ENCODE peak calls at places on chromosomes 12 and 14, in seven cellular contexts. C, M, R, Z, K, L and V are unnamed samples.

GRCh38 chr12:52193991-52194390 is 2.2 kb upstream of the KRT80 start:
- DNase-seq in Z (no peak), M (no peak), R (no peak), L (no peak), C (no peak), K (no peak), V (no peak)

GRCh38 chr12:60100150-60100549 is 504.3 kb downstream of the SLC16A7 start:
- DNase-seq in M (no peak), C (no peak), R (no peak), K (no peak), L (no peak), Z (no peak), V (no peak)

GRCh38 chr14:22509751-22510300 is 79.2 kb downstream of the DAD1 start:
- DNase-seq in L (no peak), K (no peak), M (no peak), R (no peak), C (no peak), Z (no peak), V (no peak)

GRCh38 chr12:131962069-131962468 is 12.3 kb downstream of the EP400 start:
- DNase-seq in C (no peak), R (no peak), M (no peak), Z (no peak), K (no peak), L (no peak), V (no peak)

GRCh38 chr12:53499261-53500118 is at the start of gene MAP3K12:
- DNase-seq in Z (peak), C (peak), M (no peak), L (peak), K (peak), R (peak), V (peak)

GRCh38 chr14:20440882-20441281 is 4.9 kb upstream of the KLHL33 start:
- DNase-seq in K (no peak), Z (no peak), M (no peak), L (no peak), R (no peak), C (no peak), V (no peak)

GRCh38 chr14:68274722-68275121 is 455.1 kb downstream of the RAD51B start:
- DNase-seq in C (no peak), Z (no peak), L (no peak), M (no peak), K (no peak), R (no peak), V (no peak)

GRCh38 chr14:76760331-76761197 is 704 bp upstream of the VASH1 start:
- DNase-seq in Z (no peak), M (no peak), K (no peak), R (peak), L (no peak), C (peak), V (no peak)

GRCh38 chr12:120718055-120718454 is 7.6 kb upstream of the ACADS start:
- DNase-seq in M (no peak), Z (no peak), R (no peak), C (no peak), L (no peak), K (no peak), V (no peak)

GRCh38 chr14:91927216-91927615 is 20.3 kb downstream of the FBLN5 start:
- DNase-seq in R (no peak), Z (no peak), K (no peak), L (no peak), C (no peak), M (no peak), V (no peak)

GRCh38 chr14:88765130-88765529 is 27.6 kb downstream of the EML5 start:
- DNase-seq in M (no peak), Z (peak), C (no peak), L (no peak), R (no peak), K (no peak), V (no peak)

GRCh38 chr14:81313775-81314429 is 86.2 kb downstream of the STON2 start:
- DNase-seq in M (no peak), K (no peak), Z (peak), C (no peak), L (no peak), R (no peak), V (no peak)

GRCh38 chr12:48934312-48934706 is 9.0 kb upstream of the FKBP11 start:
- DNase-seq in M (no peak), L (no peak), K (no peak), C (peak), R (no peak), Z (no peak), V (no peak)
- TF ChIP-seq CTCF in M (peak), L (peak), K (no peak), C (peak), R (no peak), Z (peak), V (no peak)

GRCh38 chr12:29518407-29518806 is 20.9 kb upstream of the OVCH1 start:
- DNase-seq in L (no peak), R (no peak), K (no peak), Z (no peak), M (no peak), C (no peak), V (no peak)
- TF ChIP-seq CTCF in L (no peak), R (no peak), K (no peak), Z (no peak), M (no peak), C (no peak), V (no peak)

GRCh38 chr14:103072595-103073366 is 11.2 kb upstream of the LBHD2 start:
- DNase-seq in C (no peak), Z (peak), L (no peak), R (peak), M (no peak), K (no peak), V (no peak)
- TF ChIP-seq CTCF in C (no peak), Z (no peak), L (no peak), R (no peak), M (peak), K (no peak), V (no peak)

DNA sequence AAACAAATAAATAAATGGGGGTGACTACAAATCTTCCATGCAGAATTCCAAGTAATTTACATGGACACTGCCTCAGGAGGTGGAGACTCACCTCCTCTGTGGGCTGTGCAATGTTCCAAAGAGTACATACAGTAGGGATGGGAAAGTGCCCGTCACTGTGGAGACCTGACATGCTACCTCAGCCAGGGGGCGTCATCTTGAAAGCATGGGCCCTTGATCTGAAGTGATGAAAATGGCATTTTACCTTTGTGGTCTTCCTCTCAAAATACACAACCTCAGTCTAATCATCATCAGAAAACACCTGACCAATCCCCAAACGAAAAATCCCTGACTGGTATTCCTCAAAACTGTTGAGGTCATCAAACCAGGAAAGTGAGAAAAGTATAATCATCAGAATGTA is 48.4 kb downstream of the ANAPC7 start:
- DNase-seq in L (no peak), K (no peak), C (peak), Z (peak), M (peak), R (no peak), V (peak)
- TF ChIP-seq CTCF in L (peak), K (no peak), C (peak), Z (peak), M (peak), R (no peak), V (peak)

DNA sequence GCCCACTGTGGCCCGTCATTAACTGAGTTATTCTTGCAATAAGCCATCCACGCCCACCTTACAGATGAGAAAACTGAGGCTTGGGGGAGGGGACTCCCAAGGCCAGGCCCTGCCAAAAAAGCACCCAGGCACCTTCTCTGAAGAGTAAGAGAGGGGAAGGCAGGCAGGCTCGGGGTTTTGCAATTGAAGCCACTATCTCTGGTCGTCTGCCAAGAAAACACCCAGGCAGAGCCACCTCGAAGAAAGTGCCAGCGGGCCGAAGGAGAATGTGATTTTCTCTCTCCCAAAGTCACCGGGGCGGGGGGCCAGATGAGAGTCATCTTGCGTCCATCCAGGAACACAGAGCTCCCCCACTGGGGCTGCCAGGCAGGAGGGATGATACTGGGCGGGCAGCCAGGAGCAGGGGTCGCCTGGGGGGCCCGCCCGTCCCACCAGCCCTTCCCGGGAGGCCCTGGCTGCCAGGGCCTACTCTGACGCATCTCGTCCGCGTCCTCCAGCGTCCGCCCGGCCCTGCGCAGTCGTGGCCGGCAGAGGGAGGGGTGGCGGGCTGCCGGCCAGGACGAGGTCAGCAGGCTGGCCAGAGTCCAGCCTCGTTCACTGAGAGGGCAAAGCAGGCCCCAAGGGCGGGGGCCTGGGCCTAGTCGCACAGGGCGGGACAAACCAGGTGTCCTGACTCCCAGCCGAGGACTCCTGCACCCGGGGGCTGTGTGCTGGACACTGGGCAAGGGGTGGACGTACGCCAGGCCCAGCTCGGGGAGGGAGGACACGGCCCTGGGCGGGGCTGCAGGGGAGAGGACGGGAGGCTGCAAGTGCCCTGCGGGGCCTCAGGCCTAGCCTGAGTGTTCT is 74.4 kb downstream of the RFLNA start:
- DNase-seq in C (peak), K (no peak), M (no peak), R (peak), Z (no peak), L (no peak), V (no peak)
- TF ChIP-seq CTCF in C (peak), K (no peak), M (no peak), R (peak), Z (no peak), L (no peak), V (no peak)

GRCh38 chr12:119695034-119695433 is 27.1 kb downstream of the PRKAB1 start:
- DNase-seq in C (peak), R (no peak), K (no peak), Z (peak), M (no peak), L (peak), V (no peak)
- TF ChIP-seq CTCF in C (peak), R (peak), K (no peak), Z (peak), M (peak), L (peak), V (no peak)